ENCODE peak calls at places on chromosomes 16 and 17, in ten cellular contexts. One of them, this sample, is unnamed.

GRCh38 chr16:83901101-83901500 is 2.2 kb downstream of the MLYCD start:
- DNase-seq in esophagus squamous epithelium: no peak
- DNase-seq in GM12878: no peak
- DNase-seq in HCT116: no peak
- DNase-seq in suprapubic skin: no peak
- DNase-seq in body of pancreas: no peak
- DNase-seq in breast epithelium: no peak
- DNase-seq in stomach: no peak
- DNase-seq in right lobe of liver: no peak
- DNase-seq in prostate gland: no peak
- DNase-seq in this sample: no peak

GRCh38 chr16:83727018-83727417 is 80.8 kb upstream of the HSBP1 start:
- DNase-seq in GM12878: no peak
- DNase-seq in HCT116: no peak
- DNase-seq in stomach: no peak
- DNase-seq in suprapubic skin: no peak
- DNase-seq in breast epithelium: no peak
- DNase-seq in body of pancreas: no peak
- DNase-seq in prostate gland: no peak
- DNase-seq in right lobe of liver: no peak
- DNase-seq in esophagus squamous epithelium: no peak
- DNase-seq in this sample: no peak

GRCh38 chr16:4052801-4053662 is 63.2 kb downstream of the ADCY9 start:
- DNase-seq in suprapubic skin: peak; percentile 87
- DNase-seq in stomach: no peak
- DNase-seq in HCT116: peak; percentile 15
- DNase-seq in GM12878: no peak
- DNase-seq in body of pancreas: peak; percentile 83
- DNase-seq in breast epithelium: peak; percentile 62
- DNase-seq in right lobe of liver: peak; percentile 89
- DNase-seq in prostate gland: peak; percentile 52
- DNase-seq in esophagus squamous epithelium: no peak
- DNase-seq in this sample: peak; percentile 75

GRCh38 chr16:27229891-27230470 is 26.7 kb downstream of the KDM8 start:
- DNase-seq in breast epithelium: no peak
- DNase-seq in suprapubic skin: no peak
- DNase-seq in right lobe of liver: no peak
- DNase-seq in prostate gland: no peak
- DNase-seq in body of pancreas: no peak
- DNase-seq in GM12878: no peak
- DNase-seq in esophagus squamous epithelium: no peak
- DNase-seq in stomach: no peak
- DNase-seq in HCT116: no peak
- DNase-seq in this sample: no peak

GRCh38 chr16:72455743-72456659 is 284.0 kb upstream of the PMFBP1 start:
- DNase-seq in right lobe of liver: no peak
- DNase-seq in body of pancreas: peak; percentile 15
- DNase-seq in prostate gland: peak; percentile 13
- DNase-seq in stomach: peak; percentile 28
- DNase-seq in HCT116: no peak
- DNase-seq in esophagus squamous epithelium: no peak
- DNase-seq in breast epithelium: no peak
- DNase-seq in suprapubic skin: no peak
- DNase-seq in GM12878: no peak
- DNase-seq in this sample: no peak

GRCh38 chr17:77354420-77354720 is 213.6 kb downstream of the SEC14L1 start:
- DNase-seq in HCT116: no peak
- DNase-seq in esophagus squamous epithelium: no peak
- DNase-seq in breast epithelium: no peak
- DNase-seq in prostate gland: no peak
- DNase-seq in GM12878: no peak
- DNase-seq in stomach: no peak
- DNase-seq in suprapubic skin: no peak
- DNase-seq in right lobe of liver: no peak
- DNase-seq in body of pancreas: no peak
- DNase-seq in this sample: no peak

GRCh38 chr16:88542231-88542630 is 28.0 kb upstream of the ZC3H18 start:
- DNase-seq in suprapubic skin: no peak
- DNase-seq in GM12878: no peak
- DNase-seq in prostate gland: no peak
- DNase-seq in body of pancreas: no peak
- DNase-seq in HCT116: no peak
- DNase-seq in esophagus squamous epithelium: no peak
- DNase-seq in stomach: no peak
- DNase-seq in breast epithelium: no peak
- DNase-seq in right lobe of liver: no peak
- DNase-seq in this sample: no peak

GRCh38 chr17:42548070-42548837 is 4.5 kb upstream of the HSD17B1 start:
- DNase-seq in body of pancreas: peak; percentile 94
- DNase-seq in breast epithelium: peak; percentile 75
- DNase-seq in HCT116: no peak
- DNase-seq in prostate gland: peak; percentile 85
- DNase-seq in esophagus squamous epithelium: no peak
- DNase-seq in stomach: peak; percentile 94
- DNase-seq in right lobe of liver: peak; percentile 80
- DNase-seq in GM12878: no peak
- DNase-seq in suprapubic skin: no peak
- DNase-seq in this sample: no peak

GRCh38 chr16:58393138-58393504 is 850 bp downstream of the GINS3 start:
- DNase-seq in GM12878: no peak
- DNase-seq in right lobe of liver: no peak
- DNase-seq in HCT116: no peak
- DNase-seq in suprapubic skin: no peak
- DNase-seq in prostate gland: no peak
- DNase-seq in esophagus squamous epithelium: no peak
- DNase-seq in breast epithelium: no peak
- DNase-seq in stomach: no peak
- DNase-seq in body of pancreas: no peak
- DNase-seq in this sample: no peak

GRCh38 chr17:3667366-3668278 is 756 bp downstream of the TAX1BP3 start:
- DNase-seq in suprapubic skin: peak; percentile 95
- DNase-seq in esophagus squamous epithelium: no peak
- DNase-seq in body of pancreas: peak; percentile 87
- DNase-seq in stomach: peak; percentile 91
- DNase-seq in right lobe of liver: peak; percentile 84
- DNase-seq in prostate gland: peak; percentile 82
- DNase-seq in breast epithelium: peak; percentile 82
- DNase-seq in GM12878: no peak
- DNase-seq in HCT116: no peak
- DNase-seq in this sample: peak; percentile 96

GRCh38 chr17:66369830-66370229 is 67.4 kb downstream of the PRKCA start:
- DNase-seq in right lobe of liver: no peak
- DNase-seq in breast epithelium: no peak
- DNase-seq in stomach: no peak
- DNase-seq in prostate gland: no peak
- DNase-seq in suprapubic skin: no peak
- DNase-seq in GM12878: no peak
- DNase-seq in esophagus squamous epithelium: no peak
- DNase-seq in HCT116: no peak
- DNase-seq in body of pancreas: no peak
- DNase-seq in this sample: no peak

GRCh38 chr17:66367112-66367511 is 64.7 kb downstream of the PRKCA start:
- DNase-seq in HCT116: no peak
- DNase-seq in prostate gland: no peak
- DNase-seq in GM12878: no peak
- DNase-seq in breast epithelium: no peak
- DNase-seq in body of pancreas: peak; percentile 41
- DNase-seq in suprapubic skin: no peak
- DNase-seq in esophagus squamous epithelium: no peak
- DNase-seq in stomach: no peak
- DNase-seq in right lobe of liver: no peak
- DNase-seq in this sample: no peak

GRCh38 chr17:66364508-66365203 is 62.2 kb downstream of the PRKCA start:
- DNase-seq in breast epithelium: no peak
- DNase-seq in stomach: no peak
- DNase-seq in GM12878: no peak
- DNase-seq in right lobe of liver: no peak
- DNase-seq in suprapubic skin: no peak
- DNase-seq in prostate gland: no peak
- DNase-seq in body of pancreas: no peak
- DNase-seq in esophagus squamous epithelium: no peak
- DNase-seq in HCT116: no peak
- DNase-seq in this sample: no peak

GRCh38 chr17:66365903-66366302 is 63.5 kb downstream of the PRKCA start:
- DNase-seq in body of pancreas: no peak
- DNase-seq in breast epithelium: no peak
- DNase-seq in prostate gland: no peak
- DNase-seq in suprapubic skin: no peak
- DNase-seq in HCT116: no peak
- DNase-seq in stomach: no peak
- DNase-seq in esophagus squamous epithelium: no peak
- DNase-seq in right lobe of liver: no peak
- DNase-seq in GM12878: no peak
- DNase-seq in this sample: no peak

GRCh38 chr17:66365204-66365524 is 62.8 kb downstream of the PRKCA start:
- DNase-seq in breast epithelium: no peak
- DNase-seq in GM12878: no peak
- DNase-seq in body of pancreas: no peak
- DNase-seq in prostate gland: no peak
- DNase-seq in esophagus squamous epithelium: no peak
- DNase-seq in right lobe of liver: no peak
- DNase-seq in stomach: no peak
- DNase-seq in suprapubic skin: no peak
- DNase-seq in HCT116: no peak
- DNase-seq in this sample: no peak
- H3K4me1 ChIP-seq in breast epithelium: no peaks in the 10 kb centered on the region
- H3K4me1 ChIP-seq in GM12878: no peaks in the 10 kb centered on the region
- H3K4me1 ChIP-seq in body of pancreas: peaks cover 27% of the 10 kb centered on the region
- H3K4me1 ChIP-seq in prostate gland: no peaks in the 10 kb centered on the region
- H3K4me1 ChIP-seq in esophagus squamous epithelium: peaks cover 14% of the 10 kb centered on the region
- H3K4me1 ChIP-seq in right lobe of liver: no peaks in the 10 kb centered on the region
- H3K4me1 ChIP-seq in stomach: peaks cover 35% of the 10 kb centered on the region
- H3K4me1 ChIP-seq in suprapubic skin: no peaks in the 10 kb centered on the region
- H3K4me1 ChIP-seq in HCT116: no peaks in the 10 kb centered on the region
- H3K4me1 ChIP-seq in this sample: no peaks in the 10 kb centered on the region

GRCh38 chr17:58339775-58340622 is 11.4 kb upstream of the TSPOAP1 start:
- DNase-seq in suprapubic skin: no peak
- DNase-seq in stomach: no peak
- DNase-seq in esophagus squamous epithelium: no peak
- DNase-seq in prostate gland: no peak
- DNase-seq in GM12878: no peak
- DNase-seq in right lobe of liver: no peak
- DNase-seq in HCT116: no peak
- DNase-seq in body of pancreas: no peak
- DNase-seq in breast epithelium: no peak
- DNase-seq in this sample: no peak
- TF ChIP-seq POLR2A in suprapubic skin: no peak
- TF ChIP-seq POLR2A in stomach: no peak
- TF ChIP-seq POLR2A in esophagus squamous epithelium: no peak
- TF ChIP-seq POLR2A in prostate gland: no peak
- TF ChIP-seq POLR2A in GM12878: peak; percentile 1
- TF ChIP-seq POLR2A in right lobe of liver: no peak
- TF ChIP-seq POLR2A in HCT116: no peak
- TF ChIP-seq POLR2A in body of pancreas: no peak
- TF ChIP-seq POLR2A in breast epithelium: no peak
- TF ChIP-seq POLR2A in this sample: no peak

GRCh38 chr17:79528592-79529125 is 82.2 kb downstream of the RBFOX3 start:
- DNase-seq in esophagus squamous epithelium: no peak
- DNase-seq in suprapubic skin: no peak
- DNase-seq in right lobe of liver: no peak
- DNase-seq in GM12878: no peak
- DNase-seq in body of pancreas: no peak
- DNase-seq in HCT116: no peak
- DNase-seq in breast epithelium: no peak
- DNase-seq in stomach: no peak
- DNase-seq in prostate gland: no peak
- DNase-seq in this sample: no peak

GRCh38 chr17:79530361-79531105 is 80.3 kb downstream of the RBFOX3 start:
- DNase-seq in esophagus squamous epithelium: no peak
- DNase-seq in GM12878: no peak
- DNase-seq in stomach: no peak
- DNase-seq in body of pancreas: no peak
- DNase-seq in suprapubic skin: no peak
- DNase-seq in prostate gland: no peak
- DNase-seq in right lobe of liver: no peak
- DNase-seq in HCT116: no peak
- DNase-seq in breast epithelium: no peak
- DNase-seq in this sample: no peak

GRCh38 chr17:79531696-79532095 is 79.2 kb downstream of the RBFOX3 start:
- DNase-seq in esophagus squamous epithelium: no peak
- DNase-seq in body of pancreas: no peak
- DNase-seq in GM12878: no peak
- DNase-seq in suprapubic skin: no peak
- DNase-seq in right lobe of liver: no peak
- DNase-seq in HCT116: no peak
- DNase-seq in stomach: no peak
- DNase-seq in prostate gland: no peak
- DNase-seq in breast epithelium: no peak
- DNase-seq in this sample: no peak

GRCh38 chr17:79531191-79531590 is 79.7 kb downstream of the RBFOX3 start:
- DNase-seq in breast epithelium: no peak
- DNase-seq in stomach: no peak
- DNase-seq in body of pancreas: no peak
- DNase-seq in HCT116: no peak
- DNase-seq in esophagus squamous epithelium: no peak
- DNase-seq in suprapubic skin: no peak
- DNase-seq in right lobe of liver: no peak
- DNase-seq in GM12878: no peak
- DNase-seq in prostate gland: no peak
- DNase-seq in this sample: peak; percentile 30

DNA sequence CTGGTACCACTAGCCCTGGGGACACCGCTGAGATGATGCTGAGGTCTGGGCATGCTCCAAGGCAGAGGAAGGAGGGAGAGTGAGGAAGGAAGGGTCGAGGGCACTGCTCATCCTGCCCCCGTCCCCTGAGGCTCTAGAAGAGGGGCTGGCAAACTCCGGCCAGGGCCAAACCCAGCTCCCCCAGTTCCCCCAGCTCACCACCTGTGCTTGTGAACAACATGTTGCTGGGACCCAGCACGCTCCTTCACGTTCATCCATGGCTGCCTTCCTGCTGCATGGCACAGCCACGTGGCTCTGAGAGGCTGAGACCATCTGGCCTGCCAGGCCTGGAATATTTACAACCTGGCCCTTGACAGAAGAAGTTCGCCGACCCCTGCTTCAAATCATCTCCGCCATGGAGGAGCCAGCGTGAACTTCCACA is 81.2 kb downstream of the RBFOX3 start:
- DNase-seq in stomach: no peak
- DNase-seq in HCT116: no peak
- DNase-seq in prostate gland: no peak
- DNase-seq in esophagus squamous epithelium: no peak
- DNase-seq in breast epithelium: no peak
- DNase-seq in GM12878: no peak
- DNase-seq in suprapubic skin: no peak
- DNase-seq in right lobe of liver: no peak
- DNase-seq in body of pancreas: no peak
- DNase-seq in this sample: peak; percentile 19
- H3K4me1 ChIP-seq in stomach: no peaks in the 10 kb centered on the region
- H3K4me1 ChIP-seq in HCT116: no peaks in the 10 kb centered on the region
- H3K4me1 ChIP-seq in prostate gland: no peaks in the 10 kb centered on the region
- H3K4me1 ChIP-seq in esophagus squamous epithelium: no peaks in the 10 kb centered on the region
- H3K4me1 ChIP-seq in breast epithelium: no peaks in the 10 kb centered on the region
- H3K4me1 ChIP-seq in GM12878: no peaks in the 10 kb centered on the region
- H3K4me1 ChIP-seq in suprapubic skin: no peaks in the 10 kb centered on the region
- H3K4me1 ChIP-seq in right lobe of liver: no peaks in the 10 kb centered on the region
- H3K4me1 ChIP-seq in body of pancreas: no peaks in the 10 kb centered on the region
- H3K4me1 ChIP-seq in this sample: no peaks in the 10 kb centered on the region

DNA sequence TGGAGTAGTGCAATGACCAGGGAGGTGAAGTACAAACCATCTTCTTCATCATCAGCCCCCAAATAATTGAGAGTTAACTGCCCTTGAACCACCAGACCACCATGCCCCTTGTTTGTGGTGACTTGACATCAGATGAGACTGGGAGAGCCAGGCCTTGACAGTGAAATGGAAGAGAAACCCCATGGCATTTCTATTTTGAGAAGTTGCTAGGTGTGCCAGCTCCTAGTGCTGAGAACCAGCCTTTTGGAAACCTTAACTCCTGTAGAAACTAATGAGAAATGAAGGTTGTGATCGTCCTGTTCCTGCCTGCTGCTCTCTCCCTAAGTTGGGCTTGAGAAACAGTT is 2.8 kb downstream of the TMEM94 start:
- DNase-seq in body of pancreas: no peak
- DNase-seq in HCT116: no peak
- DNase-seq in GM12878: no peak
- DNase-seq in breast epithelium: no peak
- DNase-seq in suprapubic skin: no peak
- DNase-seq in prostate gland: no peak
- DNase-seq in stomach: no peak
- DNase-seq in right lobe of liver: no peak
- DNase-seq in esophagus squamous epithelium: no peak
- DNase-seq in this sample: no peak
- TF ChIP-seq POLR2A in body of pancreas: no peak
- TF ChIP-seq POLR2A in HCT116: no peak
- TF ChIP-seq POLR2A in GM12878: no peak
- TF ChIP-seq POLR2A in breast epithelium: no peak
- TF ChIP-seq POLR2A in suprapubic skin: no peak
- TF ChIP-seq POLR2A in prostate gland: no peak
- TF ChIP-seq POLR2A in stomach: no peak
- TF ChIP-seq POLR2A in right lobe of liver: no peak
- TF ChIP-seq POLR2A in esophagus squamous epithelium: no peak
- TF ChIP-seq POLR2A in this sample: no peak